ENCODE peak calls at places on chromosomes 6 and 20, in four cellular contexts. Q is tibial nerve, B is BE2C, U is HL-60. G is an unnamed sample.

GRCh38 chr6:155078331-155078745 is 83.2 kb downstream of the TIAM2 start:
- DNase-seq in U (no peak), Q (no peak), B (peak), G (no peak)

GRCh38 chr6:24477070-24477469 is 12.3 kb downstream of the GPLD1 start:
- DNase-seq in B (no peak), Q (no peak), U (no peak), G (no peak)

GRCh38 chr6:122678841-122679240 is 68.6 kb downstream of the PKIB start:
- DNase-seq in U (no peak), Q (no peak), B (no peak), G (no peak)

GRCh38 chr6:119147101-119148053 is 68.9 kb upstream of the FAM184A start:
- DNase-seq in B (peak), Q (no peak), U (peak), G (peak)

GRCh38 chr6:166534658-166535406 is 51.6 kb downstream of the RAMACL start:
- DNase-seq in U (no peak), Q (no peak), B (no peak), G (no peak)

GRCh38 chr20:62969179-62969760 is 16.8 kb downstream of the SLC17A9 start:
- DNase-seq in U (no peak), Q (no peak), B (no peak), G (no peak)

GRCh38 chr6:110394409-110394808 is 21.0 kb downstream of the DDO start:
- DNase-seq in B (no peak), Q (no peak), U (no peak), G (no peak)

GRCh38 chr6:46816626-46817025 is 23.4 kb downstream of the MEP1A start:
- DNase-seq in B (no peak), Q (no peak), U (no peak), G (no peak)

GRCh38 chr20:48236001-48236400 is 450.7 kb upstream of the SULF2 start:
- DNase-seq in Q (no peak), U (no peak), B (no peak), G (no peak)

GRCh38 chr20:50194831-50195523 is 4.3 kb downstream of the CEBPB start:
- DNase-seq in Q (no peak), U (no peak), B (no peak), G (peak)

GRCh38 chr6:167420858-167421766 is 96.2 kb downstream of the TTLL2 start:
- DNase-seq in Q (no peak), B (peak), U (no peak), G (no peak)

GRCh38 chr6:165616116-165616515 is 46.9 kb downstream of the PDE10A start:
- DNase-seq in U (no peak), B (no peak), Q (no peak), G (no peak)

GRCh38 chr6:132244744-132245143 is 156.5 kb downstream of the MOXD1 start:
- DNase-seq in U (no peak), Q (no peak), B (no peak), G (no peak)

GRCh38 chr6:6148192-6148815 is 141.6 kb upstream of the NRN1 start:
- DNase-seq in U (no peak), B (no peak), Q (no peak), G (no peak)

GRCh38 chr6:28896505-28897392 is 27.0 kb downstream of the TRIM27 start:
- DNase-seq in U (no peak), B (peak), Q (peak), G (peak)

GRCh38 chr20:22536956-22537756 is 47.2 kb downstream of the FOXA2 start:
- DNase-seq in B (no peak), Q (no peak), U (no peak), G (no peak)

GRCh38 chr20:25070821-25071473 is 11.0 kb downstream of the VSX1 start:
- DNase-seq in U (no peak), B (no peak), Q (no peak), G (no peak)

GRCh38 chr6:108549741-108550140 is 11.0 kb upstream of the FOXO3 start:
- DNase-seq in Q (no peak), B (no peak), U (no peak), G (no peak)

G was measured in tibial artery.